ENCODE peak calls at places on chromosomes 12 and 14, in seven cellular contexts. V, H, T, B, O, S and J are unnamed samples. For H3K4me1, the result is how much of the 10 kb centered on the place peaks cover.

GRCh38 chr14:36365766-36366165 is 45.3 kb upstream of the MBIP start:
- DNase-seq in V (no peak), H (no peak), T (no peak), B (no peak), O (no peak), S (no peak), J (peak)

GRCh38 chr12:89947437-89948265 is 239.0 kb upstream of the ATP2B1 start:
- DNase-seq in V (peak), H (no peak), T (no peak), B (no peak), O (peak), S (no peak), J (no peak)

GRCh38 chr12:132216354-132216987 is 72.2 kb downstream of the NOC4L start:
- DNase-seq in V (no peak), H (no peak), T (no peak), B (no peak), O (no peak), S (no peak), J (no peak)

GRCh38 chr14:76995279-76996035 is 33.1 kb downstream of the IRF2BPL start:
- DNase-seq in V (no peak), H (no peak), T (no peak), B (no peak), O (no peak), S (no peak), J (no peak)

GRCh38 chr12:122876724-122877123 is 19.2 kb downstream of the VPS37B start:
- DNase-seq in V (no peak), H (no peak), T (no peak), B (no peak), O (peak), S (no peak), J (no peak)

GRCh38 chr12:39309516-39309915 is 133.4 kb downstream of the KIF21A start:
- DNase-seq in V (no peak), H (no peak), T (no peak), B (no peak), O (no peak), S (no peak), J (no peak)

GRCh38 chr14:21097616-21098133 is 780 bp downstream of the ZNF219 start:
- DNase-seq in V (peak), H (peak), T (no peak), B (no peak), O (no peak), S (no peak), J (peak)

GRCh38 chr12:71938728-71939385 is at the start of gene TPH2:
- DNase-seq in V (peak), H (peak), T (no peak), B (peak), O (peak), S (peak), J (peak)

GRCh38 chr14:92217956-92218355 is 96.2 kb downstream of the CPSF2 start:
- DNase-seq in V (no peak), H (no peak), T (no peak), B (no peak), O (no peak), S (no peak), J (no peak)

GRCh38 chr12:96015672-96016071 is 19.5 kb upstream of the HAL start:
- DNase-seq in V (peak), H (peak), T (no peak), B (no peak), O (peak), S (no peak), J (peak)

GRCh38 chr14:69280746-69281291 is 20.9 kb downstream of the GALNT16 start:
- DNase-seq in V (no peak), H (no peak), T (no peak), B (no peak), O (no peak), S (no peak), J (no peak)

GRCh38 chr12:110563702-110564470 is 19.2 kb downstream of the PPTC7 start:
- DNase-seq in V (no peak), H (no peak), T (no peak), B (no peak), O (peak), S (no peak), J (no peak)

GRCh38 chr12:75960086-75960910 is 71.3 kb downstream of the PHLDA1 start:
- DNase-seq in V (peak), H (no peak), T (no peak), B (no peak), O (peak), S (no peak), J (peak)

GRCh38 chr14:49623941-49624806 is 3.6 kb downstream of the MGAT2 start:
- DNase-seq in V (no peak), H (no peak), T (no peak), B (no peak), O (no peak), S (no peak), J (peak)

GRCh38 chr12:19031032-19031431 is 98.5 kb upstream of the PLEKHA5 start:
- DNase-seq in V (peak), H (no peak), T (no peak), B (no peak), O (peak), S (no peak), J (no peak)

GRCh38 chr14:102215522-102216250 is 76.0 kb downstream of the WDR20 start:
- DNase-seq in V (peak), H (peak), T (no peak), B (no peak), O (peak), S (no peak), J (no peak)

GRCh38 chr12:1611775-1612174 is 17.3 kb upstream of the WNT5B start:
- DNase-seq in V (no peak), H (no peak), T (no peak), B (no peak), O (peak), S (no peak), J (no peak)

GRCh38 chr14:91891721-91892220 is 24.4 kb upstream of the TC2N start:
- DNase-seq in V (no peak), H (no peak), T (no peak), B (no peak), O (no peak), S (no peak), J (no peak)

GRCh38 chr14:61355892-61356325 is 34.5 kb downstream of the PRKCH start:
- DNase-seq in V (peak), H (peak), T (peak), B (no peak), O (peak), S (peak), J (no peak)

GRCh38 chr14:32078794-32079663 is 1.9 kb downstream of the ARHGAP5 start:
- DNase-seq in V (peak), H (no peak), T (no peak), B (no peak), O (peak), S (no peak), J (no peak)

GRCh38 chr14:37230551-37231194 is 32.9 kb downstream of the MIPOL1 start:
- DNase-seq in V (peak), H (no peak), T (peak), B (no peak), O (peak), S (no peak), J (no peak)

GRCh38 chr14:103518416-103519042 is 4.1 kb downstream of the CKB start:
- DNase-seq in V (peak), H (peak), T (peak), B (peak), O (peak), S (no peak), J (peak)

GRCh38 chr12:62588916-62589315 is 122.3 kb downstream of the MON2 start:
- DNase-seq in V (no peak), H (no peak), T (no peak), B (no peak), O (peak), S (no peak), J (no peak)

GRCh38 chr12:76290963-76291859 is 57.0 kb downstream of the BBS10 start:
- DNase-seq in V (no peak), H (no peak), T (no peak), B (no peak), O (no peak), S (no peak), J (no peak)

GRCh38 chr14:84351646-84352045 is 1178.3 kb upstream of the FLRT2 start:
- DNase-seq in V (no peak), H (no peak), T (no peak), B (no peak), O (peak), S (no peak), J (no peak)

GRCh38 chr14:35050652-35051051 is 4.6 kb downstream of the FAM177A1 start:
- DNase-seq in V (peak), H (no peak), T (peak), B (peak), O (peak), S (no peak), J (no peak)

GRCh38 chr12:39406257-39406656 is 36.7 kb downstream of the KIF21A start:
- DNase-seq in V (no peak), H (no peak), T (no peak), B (no peak), O (no peak), S (no peak), J (no peak)

GRCh38 chr12:130339946-130340345 is 2.3 kb downstream of the PIWIL1 start:
- DNase-seq in V (peak), H (no peak), T (no peak), B (no peak), O (no peak), S (no peak), J (peak)

GRCh38 chr12:119247007-119247719 is 68.4 kb downstream of the HSPB8 start:
- DNase-seq in V (no peak), H (no peak), T (no peak), B (no peak), O (no peak), S (no peak), J (no peak)

GRCh38 chr14:100588671-100589070 is 1.5 kb upstream of the BEGAIN start:
- DNase-seq in V (no peak), H (no peak), T (no peak), B (no peak), O (no peak), S (no peak), J (no peak)

GRCh38 chr12:91023326-91024004 is 18.7 kb upstream of the EPYC start:
- DNase-seq in V (no peak), H (no peak), T (no peak), B (no peak), O (peak), S (no peak), J (no peak)

GRCh38 chr12:58655375-58655774 is 264.9 kb downstream of the LRIG3 start:
- DNase-seq in V (no peak), H (no peak), T (no peak), B (no peak), O (no peak), S (no peak), J (no peak)

GRCh38 chr12:112130461-112130998 is 5.2 kb downstream of the TRAFD1 start:
- DNase-seq in V (no peak), H (no peak), T (no peak), B (no peak), O (peak), S (no peak), J (no peak)

GRCh38 chr14:69797573-69798338 is 715 bp upstream of the SLC10A1 start:
- DNase-seq in V (no peak), H (no peak), T (no peak), B (peak), O (no peak), S (no peak), J (peak)

GRCh38 chr14:102902086-102902485 is 20.4 kb upstream of the AMN start:
- DNase-seq in V (no peak), H (peak), T (no peak), B (no peak), O (no peak), S (no peak), J (no peak)

GRCh38 chr12:48613321-48613720 is 43.5 kb upstream of the LALBA start:
- DNase-seq in V (no peak), H (no peak), T (no peak), B (no peak), O (no peak), S (no peak), J (no peak)

GRCh38 chr12:48615681-48616080 is 45.8 kb upstream of the LALBA start:
- DNase-seq in V (no peak), H (no peak), T (no peak), B (no peak), O (no peak), S (no peak), J (no peak)

DNA sequence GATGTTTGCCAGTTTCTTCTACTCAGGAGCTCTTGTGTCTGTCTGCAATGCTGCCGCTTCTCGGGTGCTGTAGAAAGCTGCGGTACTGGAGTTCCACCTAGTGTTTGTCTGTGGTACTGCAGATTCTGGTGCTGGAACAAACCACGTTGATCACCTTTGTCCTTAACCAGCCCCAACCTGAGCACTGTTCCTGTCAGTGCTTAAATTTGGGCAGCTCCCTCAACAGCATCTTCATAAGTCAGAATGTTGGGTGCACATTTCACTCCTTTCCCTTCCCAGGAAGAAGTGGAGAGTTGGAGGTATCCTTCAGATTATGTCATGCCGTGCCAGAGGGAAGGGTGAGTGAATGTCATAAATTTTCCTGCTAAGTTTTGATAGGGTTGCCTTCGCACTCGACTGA is 48.7 kb upstream of the LALBA start:
- DNase-seq in V (peak), H (peak), T (peak), B (peak), O (peak), S (peak), J (peak)
- H3K4me1 ChIP-seq in V (under half), H (under half), T (under half), B (under half), O (under half), S (under half), J (under half)

DNA sequence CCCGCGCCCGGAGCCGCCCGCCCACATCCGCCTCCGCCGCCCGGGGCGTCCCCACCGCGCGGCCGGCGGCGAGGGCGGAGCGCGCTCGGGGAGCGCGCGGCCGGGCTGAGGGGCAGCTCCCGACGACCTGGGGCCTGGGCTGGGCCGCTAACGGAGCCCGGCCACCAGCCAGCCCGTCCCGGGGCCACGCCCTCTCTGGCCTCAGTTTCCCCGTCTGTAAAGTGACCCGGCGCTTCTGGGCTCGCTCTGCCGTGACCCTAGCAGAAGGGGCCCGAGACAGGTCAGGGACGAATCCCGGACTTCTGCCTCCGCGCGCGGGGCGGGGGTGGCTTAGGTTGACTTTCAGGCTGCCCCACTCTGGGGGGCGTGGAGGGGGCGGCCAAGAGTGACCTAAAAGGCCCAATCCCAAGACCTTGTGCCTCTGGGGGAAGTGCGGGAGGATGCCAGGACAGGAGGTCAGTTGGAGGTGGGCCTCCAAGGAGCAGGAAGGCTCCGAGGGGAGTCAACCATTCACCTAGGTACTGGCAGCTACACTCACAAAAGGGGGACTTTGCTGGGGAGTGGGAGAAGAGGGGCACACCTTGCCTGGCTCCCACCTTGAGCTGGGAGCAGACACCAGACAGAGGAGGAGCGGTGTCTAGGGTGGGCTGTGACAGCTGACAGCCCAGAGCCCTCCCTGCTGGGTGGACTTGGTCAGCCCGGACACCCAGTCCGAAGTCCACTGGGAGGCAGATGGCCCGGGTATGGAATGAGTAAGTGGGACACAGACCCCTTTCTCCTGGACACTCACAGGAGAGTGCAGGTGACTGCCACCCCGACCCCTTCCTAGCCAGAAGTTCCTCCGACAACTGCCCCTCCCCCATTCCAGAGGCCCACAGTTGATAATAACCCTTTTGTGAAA is 483 bp upstream of the AKT1 start:
- DNase-seq in V (no peak), H (peak), T (no peak), B (peak), O (no peak), S (no peak), J (peak)
- H3K4me1 ChIP-seq in V (under half), H (under half), T (under half), B (under half), O (under half), S (under half), J (under half)

GRCh38 chr14:105089746-105090492 is 24.7 kb upstream of the GPR132 start:
- DNase-seq in V (no peak), H (no peak), T (no peak), B (peak), O (no peak), S (no peak), J (peak)
- H3K4me1 ChIP-seq in V (under half), H (under half), T (under half), B (under half), O (under half), S (under half), J (under half)

GRCh38 chr14:90460136-90460535 is 63.3 kb downstream of the CALM1 start:
- DNase-seq in V (no peak), H (no peak), T (no peak), B (no peak), O (peak), S (no peak), J (no peak)
- H3K4me1 ChIP-seq in V (under half), H (under half), T (under half), B (under half), O (under half), S (under half), J (under half)

GRCh38 chr12:124507188-124508109 is 60.0 kb downstream of the NCOR2 start:
- DNase-seq in V (no peak), H (no peak), T (no peak), B (no peak), O (peak), S (no peak), J (no peak)

GRCh38 chr12:124505001-124505818 is 62.2 kb downstream of the NCOR2 start:
- DNase-seq in V (no peak), H (no peak), T (no peak), B (no peak), O (no peak), S (no peak), J (no peak)

GRCh38 chr12:124506145-124506831 is 61.1 kb downstream of the NCOR2 start:
- DNase-seq in V (peak), H (peak), T (peak), B (peak), O (no peak), S (peak), J (peak)

GRCh38 chr12:124508323-124509096 is 58.9 kb downstream of the NCOR2 start:
- DNase-seq in V (no peak), H (no peak), T (no peak), B (no peak), O (peak), S (no peak), J (no peak)

GRCh38 chr12:124506832-124507153 is 60.6 kb downstream of the NCOR2 start:
- DNase-seq in V (no peak), H (no peak), T (no peak), B (no peak), O (no peak), S (no peak), J (no peak)
- H3K4me1 ChIP-seq in V (under half), H (under half), T (half or more), B (under half), O (under half), S (under half), J (under half)

DNA sequence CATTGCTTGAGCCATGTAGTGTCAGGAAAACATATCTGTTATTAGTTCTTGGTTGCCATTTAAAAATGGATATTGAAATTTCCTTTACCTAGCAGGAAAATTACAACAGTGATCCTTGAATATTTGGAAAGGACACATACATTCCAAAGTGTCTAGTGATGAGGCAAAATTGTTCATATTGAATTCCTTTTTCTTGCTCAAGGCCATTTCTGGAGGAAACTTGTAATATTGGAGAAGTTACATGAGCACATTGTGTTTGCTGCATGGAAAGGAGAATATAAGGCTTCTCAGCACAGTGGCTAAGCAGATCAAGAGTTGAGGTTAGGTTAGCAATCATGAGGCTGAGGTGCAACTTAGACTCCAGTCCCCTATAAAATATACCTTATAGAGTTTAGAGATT is 121.9 kb downstream of the PDE3A start:
- DNase-seq in V (no peak), H (no peak), T (no peak), B (no peak), O (peak), S (no peak), J (no peak)
- H3K4me1 ChIP-seq in V (under half), H (under half), T (under half), B (under half), O (under half), S (under half), J (under half)